ENCODE peak calls at places on chromosomes 4 and X, in seven cellular contexts. Q is HCT116, C is esophagus squamous epithelium, I is suprapubic skin, M is lower leg skin, V is breast epithelium, X is heart left ventricle. Y is an unnamed sample.

GRCh38 chrX:131306602-131307001 is 17.5 kb upstream of the IGSF1 start:
- DNase-seq in Q (no peak), C (no peak), I (no peak), M (no peak), V (no peak), X (no peak), Y (no peak)

GRCh38 chr4:156659983-156660382 is 311.6 kb downstream of the PDGFC start:
- DNase-seq in Q (no peak), C (no peak), I (no peak), M (no peak), V (no peak), X (no peak), Y (no peak)

GRCh38 chr4:98706200-98706813 is 47.9 kb upstream of the TSPAN5 start:
- DNase-seq in Q (no peak), C (no peak), I (no peak), M (no peak), V (no peak), X (no peak), Y (no peak)

GRCh38 chr4:155759372-155760252 is 791 bp downstream of the GUCY1B1 start:
- DNase-seq in Q (no peak), C (no peak), I (peak), M (no peak), V (no peak), X (peak), Y (no peak)

GRCh38 chr4:15913631-15913970 is 24.9 kb downstream of the FGFBP1 start:
- DNase-seq in Q (peak), C (no peak), I (no peak), M (no peak), V (no peak), X (no peak), Y (no peak)

GRCh38 chrX:132622130-132622529 is 133.3 kb upstream of the MBNL3 start:
- DNase-seq in Q (peak), C (no peak), I (no peak), M (no peak), V (no peak), X (no peak), Y (peak)

GRCh38 chrX:39492495-39493162 is 605.1 kb downstream of the BCOR start:
- DNase-seq in Q (no peak), C (no peak), I (no peak), M (no peak), V (no peak), X (no peak), Y (no peak)

GRCh38 chr4:37628977-37629609 is 57.1 kb downstream of the RELL1 start:
- DNase-seq in Q (peak), C (no peak), I (no peak), M (peak), V (no peak), X (no peak), Y (peak)

GRCh38 chr4:8293131-8293975 is 23.8 kb downstream of the HTRA3 start:
- DNase-seq in Q (no peak), C (no peak), I (peak), M (no peak), V (no peak), X (peak), Y (no peak)

GRCh38 chr4:88315460-88316017 is 31.2 kb upstream of the PPM1K start:
- DNase-seq in Q (no peak), C (no peak), I (no peak), M (no peak), V (no peak), X (no peak), Y (no peak)

GRCh38 chr4:72019688-72020087 is 12.1 kb upstream of the NPFFR2 start:
- DNase-seq in Q (no peak), C (no peak), I (no peak), M (no peak), V (no peak), X (no peak), Y (no peak)

GRCh38 chr4:176467011-176467410 is 147.2 kb downstream of the SPCS3 start:
- DNase-seq in Q (no peak), C (no peak), I (no peak), M (no peak), V (no peak), X (no peak), Y (no peak)

GRCh38 chr4:146338512-146338911 is 124.2 kb downstream of the REELD1 start:
- DNase-seq in Q (no peak), C (no peak), I (no peak), M (no peak), V (no peak), X (no peak), Y (no peak)

GRCh38 chr4:48189731-48190130 is 55.7 kb upstream of the TXK start:
- DNase-seq in Q (no peak), C (no peak), I (no peak), M (no peak), V (no peak), X (no peak), Y (no peak)

GRCh38 chr4:16018061-16018676 is 55.2 kb upstream of the FGFBP2 start:
- DNase-seq in Q (no peak), C (no peak), I (no peak), M (no peak), V (no peak), X (no peak), Y (no peak)

GRCh38 chr4:123528501-123529277 is 132.1 kb downstream of the SPRY1 start:
- DNase-seq in Q (no peak), C (no peak), I (no peak), M (no peak), V (no peak), X (no peak), Y (no peak)

GRCh38 chr4:56739104-56739777 is 58.1 kb upstream of the HOPX start:
- DNase-seq in Q (no peak), C (no peak), I (no peak), M (no peak), V (no peak), X (no peak), Y (no peak)

GRCh38 chrX:1249101-1249887 is 19.3 kb upstream of the CSF2RA start:
- DNase-seq in Q (no peak), C (no peak), I (no peak), M (peak), V (no peak), X (peak), Y (no peak)

GRCh38 chr4:147860960-147861359 is 129.1 kb downstream of the ARHGAP10 start:
- DNase-seq in Q (no peak), C (no peak), I (no peak), M (no peak), V (no peak), X (no peak), Y (no peak)

GRCh38 chr4:139085141-139085540 is 69.6 kb downstream of the NOCT start:
- DNase-seq in Q (no peak), C (no peak), I (no peak), M (no peak), V (no peak), X (no peak), Y (peak)

GRCh38 chrX:41332408-41332987 is 1.5 kb upstream of the DDX3X start:
- DNase-seq in Q (no peak), C (peak), I (no peak), M (peak), V (peak), X (no peak), Y (peak)

GRCh38 chr4:83504974-83505373 is 20.1 kb upstream of the ABRAXAS1 start:
- DNase-seq in Q (no peak), C (no peak), I (no peak), M (no peak), V (no peak), X (no peak), Y (no peak)

GRCh38 chrX:140762061-140762460 is 52.5 kb downstream of the LINC00632 start:
- DNase-seq in Q (no peak), C (no peak), I (no peak), M (peak), V (no peak), X (no peak), Y (peak)

GRCh38 chr4:184762100-184762499 is 28.2 kb upstream of the CENPU start:
- DNase-seq in Q (no peak), C (no peak), I (no peak), M (no peak), V (no peak), X (no peak), Y (no peak)

GRCh38 chr4:169270810-169271691 is at the start of gene SH3RF1:
- DNase-seq in Q (no peak), C (peak), I (peak), M (peak), V (peak), X (peak), Y (peak)
- TF ChIP-seq POLR2A in Q (peak), C (peak), I (no peak), M (no peak), V (peak), X (peak), Y (no peak)

GRCh38 chr4:104969394-104970066 is 177.1 kb upstream of the TET2 start:
- DNase-seq in Q (no peak), C (no peak), I (no peak), M (no peak), V (no peak), X (no peak), Y (no peak)

GRCh38 chr4:104964387-104965175 is 182.1 kb upstream of the TET2 start:
- DNase-seq in Q (no peak), C (no peak), I (no peak), M (no peak), V (no peak), X (no peak), Y (no peak)

GRCh38 chr4:104971458-104971857 is 175.2 kb upstream of the TET2 start:
- DNase-seq in Q (no peak), C (no peak), I (no peak), M (no peak), V (no peak), X (no peak), Y (no peak)

GRCh38 chr4:104966349-104967033 is 180.2 kb upstream of the TET2 start:
- DNase-seq in Q (no peak), C (no peak), I (no peak), M (peak), V (no peak), X (no peak), Y (no peak)

GRCh38 chr4:104967034-104967401 is 179.7 kb upstream of the TET2 start:
- DNase-seq in Q (no peak), C (no peak), I (no peak), M (peak), V (peak), X (no peak), Y (no peak)
- TF ChIP-seq POLR2A in Q (no peak), C (no peak), I (no peak), M (no peak), V (no peak), X (no peak), Y (no peak)

GRCh38 chrX:3271485-3272186 is 74.8 kb downstream of the MXRA5 start:
- DNase-seq in Q (no peak), C (no peak), I (no peak), M (no peak), V (no peak), X (no peak), Y (no peak)
- TF ChIP-seq POLR2A in Q (no peak), C (no peak), I (no peak), M (no peak), V (no peak), X (no peak), Y (no peak)

GRCh38 chr4:185821029-185821419 is 9.0 kb upstream of the SORBS2 start:
- DNase-seq in Q (no peak), C (no peak), I (no peak), M (no peak), V (no peak), X (no peak), Y (no peak)

GRCh38 chr4:185822791-185823190 is 10.8 kb upstream of the SORBS2 start:
- DNase-seq in Q (no peak), C (no peak), I (no peak), M (no peak), V (no peak), X (no peak), Y (no peak)

GRCh38 chr4:185819144-185819543 is 7.2 kb upstream of the SORBS2 start:
- DNase-seq in Q (no peak), C (no peak), I (no peak), M (no peak), V (no peak), X (no peak), Y (no peak)

GRCh38 chr4:185817403-185817818 is 5.4 kb upstream of the SORBS2 start:
- DNase-seq in Q (no peak), C (no peak), I (no peak), M (no peak), V (peak), X (peak), Y (no peak)

GRCh38 chr4:185820119-185821028 is 8.4 kb upstream of the SORBS2 start:
- DNase-seq in Q (no peak), C (no peak), I (no peak), M (no peak), V (no peak), X (no peak), Y (no peak)
- TF ChIP-seq POLR2A in Q (no peak), C (no peak), I (no peak), M (no peak), V (no peak), X (no peak), Y (no peak)

GRCh38 chr4:4860381-4860802 is 927 bp downstream of the MSX1 start:
- DNase-seq in Q (no peak), C (no peak), I (no peak), M (no peak), V (no peak), X (no peak), Y (peak)

GRCh38 chr4:4858527-4858926 is 938 bp upstream of the MSX1 start:
- DNase-seq in Q (no peak), C (no peak), I (no peak), M (no peak), V (no peak), X (no peak), Y (no peak)

GRCh38 chr4:4859799-4860380 is 425 bp downstream of the MSX1 start:
- DNase-seq in Q (no peak), C (no peak), I (no peak), M (no peak), V (no peak), X (no peak), Y (no peak)

GRCh38 chr4:4857809-4858508 is 1.5 kb upstream of the MSX1 start:
- DNase-seq in Q (no peak), C (no peak), I (no peak), M (no peak), V (no peak), X (peak), Y (no peak)

DNA sequence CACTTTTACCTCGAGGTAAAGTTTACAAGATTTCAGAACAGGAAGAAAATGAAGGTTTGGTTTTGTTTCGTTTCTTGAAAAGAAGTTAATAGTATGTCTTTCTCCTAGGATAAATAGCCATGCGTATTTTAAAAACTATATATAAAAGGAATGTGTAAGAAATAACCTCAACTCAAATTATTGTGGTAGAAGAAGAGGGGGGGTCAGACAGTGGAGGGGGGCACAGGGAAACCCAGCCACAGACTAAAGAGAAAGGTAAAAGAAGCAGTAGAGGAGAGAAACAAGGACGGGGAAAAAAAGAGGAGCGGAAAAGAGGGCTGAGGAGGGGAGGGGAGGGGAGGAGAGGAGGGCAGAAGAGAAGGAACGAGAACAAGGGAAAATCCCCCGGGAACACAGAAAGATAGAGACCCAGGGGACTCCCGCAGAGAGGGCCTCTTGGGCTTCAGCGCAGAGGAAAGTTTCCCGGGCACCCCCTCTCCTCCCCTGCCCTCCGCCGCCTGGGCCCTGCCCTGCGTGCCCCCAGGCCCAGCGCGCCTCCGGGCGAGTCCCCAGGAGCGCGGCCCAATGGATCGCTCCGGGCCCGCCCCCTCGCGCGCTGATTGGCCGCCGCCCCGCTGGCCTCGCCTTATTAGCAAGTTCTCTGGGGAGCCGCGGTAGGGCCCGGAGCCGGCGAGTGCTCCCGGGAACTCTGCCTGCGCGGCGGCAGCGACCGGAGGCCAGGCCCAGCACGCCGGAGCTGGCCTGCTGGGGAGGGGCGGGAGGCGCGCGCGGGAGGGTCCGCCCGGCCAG is at the start of gene MSX1:
- DNase-seq in Q (peak), C (no peak), I (peak), M (peak), V (peak), X (peak), Y (peak)
- TF ChIP-seq POLR2A in Q (peak), C (peak), I (peak), M (peak), V (peak), X (peak), Y (no peak)

GRCh38 chr4:99947190-99947578 is 766 bp upstream of the DNAJB14 start:
- DNase-seq in Q (no peak), C (no peak), I (no peak), M (no peak), V (no peak), X (no peak), Y (no peak)

GRCh38 chr4:99947608-99948007 is 1.2 kb upstream of the DNAJB14 start:
- DNase-seq in Q (no peak), C (no peak), I (no peak), M (no peak), V (no peak), X (no peak), Y (peak)

GRCh38 chr4:99950913-99951254 is 809 bp upstream of the H2AZ1 start:
- DNase-seq in Q (no peak), C (no peak), I (no peak), M (no peak), V (no peak), X (no peak), Y (no peak)

GRCh38 chr4:99949999-99950912 is at the start of gene H2AZ1:
- DNase-seq in Q (peak), C (peak), I (peak), M (peak), V (peak), X (peak), Y (peak)

DNA sequence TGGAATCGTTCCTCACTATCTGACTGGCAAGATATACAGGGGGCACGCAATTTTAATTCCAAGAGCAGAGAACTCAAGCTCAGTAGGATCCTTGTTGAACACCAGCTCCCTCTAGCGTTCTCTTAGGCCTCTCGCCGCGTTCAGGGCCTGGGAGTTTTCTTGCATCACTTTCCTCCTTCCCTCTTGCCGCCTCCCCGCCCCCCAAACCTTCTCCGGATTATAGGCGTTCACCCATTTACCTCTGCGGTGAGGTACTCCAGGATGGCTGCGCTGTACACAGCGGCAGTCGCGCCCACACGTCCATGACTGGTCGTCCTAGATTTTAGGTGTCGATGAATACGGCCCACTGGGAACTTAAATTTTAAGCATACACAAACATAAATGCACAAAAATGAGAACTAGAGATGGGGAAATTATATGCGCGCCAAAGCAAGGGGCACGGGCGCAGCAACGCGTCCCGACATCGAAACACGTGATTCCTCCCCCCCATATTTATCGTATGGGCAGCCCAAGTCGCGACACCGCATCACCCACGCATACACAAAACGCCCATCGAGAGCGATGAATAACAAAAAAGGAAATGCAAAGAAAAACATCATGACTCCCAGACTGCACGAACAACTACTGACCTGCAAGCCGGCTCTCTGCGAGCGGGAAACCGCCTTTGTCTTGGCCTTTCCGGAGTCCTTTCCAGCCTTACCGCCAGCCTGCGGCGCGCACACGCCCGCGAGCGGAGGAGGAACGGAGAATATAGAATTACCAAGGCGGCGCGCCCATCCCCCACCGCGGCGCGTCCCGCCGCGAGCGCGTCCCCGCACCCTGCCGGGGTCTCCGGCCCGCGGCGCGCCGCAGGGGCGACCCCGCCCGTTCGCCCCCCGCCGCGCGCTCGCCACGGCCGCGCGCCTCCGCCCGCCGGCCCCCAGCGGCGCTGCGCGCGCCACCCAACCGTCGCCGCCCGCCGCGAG is 759 bp downstream of the H2AZ1 start:
- DNase-seq in Q (peak), C (peak), I (peak), M (peak), V (peak), X (peak), Y (peak)
- TF ChIP-seq POLR2A in Q (peak), C (no peak), I (no peak), M (no peak), V (no peak), X (no peak), Y (peak)

Y was measured in erythroblast.